ENCODE peak calls at places on chromosome 7, in five cellular contexts. J is nucleus accumbens; P is CD4-positive, CD25-positive, alpha-beta regulatory T cell; H is IMR-90; Y is T-helper 22 cell. C is an unnamed sample.
A peak's percentile ranks its signal among the peaks of the same experiment; 100 is the strongest.

GRCh38 chr7:95963446-95963990 is 191.2 kb downstream of the DYNC1I1 start:
- DNase-seq in J (no peak), P (no peak), H (no peak), Y (no peak), C (no peak)

GRCh38 chr7:92621641-92622429 is 31.6 kb upstream of the FAM133B start:
- DNase-seq in J (no peak), P (no peak), H (no peak), Y (no peak), C (no peak)

GRCh38 chr7:24370541-24370940 is 86.6 kb downstream of the NPY start:
- DNase-seq in J (no peak), P (no peak), H (no peak), Y (no peak), C (no peak)

GRCh38 chr7:29005829-29006228 is 47.7 kb upstream of the TRIL start:
- DNase-seq in J (no peak), P (no peak), H (peak; percentile 13), Y (no peak), C (no peak)

GRCh38 chr7:68246189-68246633 is 1249.6 kb downstream of the TYW1 start:
- DNase-seq in J (peak; percentile 9), P (no peak), H (no peak), Y (no peak), C (no peak)

GRCh38 chr7:48089415-48089975 is 430 bp downstream of the UPP1 start:
- DNase-seq in J (peak; percentile 56), P (no peak), H (no peak), Y (peak; percentile 51), C (no peak)

GRCh38 chr7:94420321-94420720 is 25.6 kb downstream of the COL1A2 start:
- DNase-seq in J (no peak), P (no peak), H (peak; percentile 35), Y (no peak), C (no peak)

GRCh38 chr7:1922071-1922869 is 252.2 kb downstream of the ELFN1 start:
- DNase-seq in J (no peak), P (peak; percentile 48), H (peak; percentile 17), Y (no peak), C (no peak)

GRCh38 chr7:137462074-137462715 is 118.7 kb upstream of the PTN start:
- DNase-seq in J (no peak), P (no peak), H (peak; percentile 63), Y (no peak), C (no peak)

GRCh38 chr7:1232623-1233327 is at the start of gene UNCX:
- DNase-seq in J (no peak), P (no peak), H (no peak), Y (no peak), C (no peak)

GRCh38 chr7:151251328-151251925 is 2.9 kb upstream of the SMARCD3 start:
- DNase-seq in J (peak; percentile 70), P (peak; percentile 10), H (peak; percentile 66), Y (no peak), C (peak; percentile 73)

GRCh38 chr7:18053177-18053928 is 25.7 kb upstream of the PRPS1L1 start:
- DNase-seq in J (no peak), P (no peak), H (no peak), Y (no peak), C (no peak)

GRCh38 chr7:157515342-157516041 is 178.7 kb downstream of the DNAJB6 start:
- DNase-seq in J (peak; percentile 13), P (no peak), H (no peak), Y (no peak), C (no peak)

GRCh38 chr7:97845622-97846203 is 26.5 kb downstream of the ASNS start:
- DNase-seq in J (no peak), P (peak; percentile 10), H (peak; percentile 15), Y (no peak), C (no peak)

GRCh38 chr7:93354815-93355214 is 122.6 kb downstream of the VPS50 start:
- DNase-seq in J (no peak), P (no peak), H (no peak), Y (no peak), C (no peak)

GRCh38 chr7:23530355-23530754 is 1.4 kb downstream of the TRA2A start:
- DNase-seq in J (no peak), P (peak; percentile 60), H (peak; percentile 31), Y (peak; percentile 9), C (no peak)

GRCh38 chr7:29563590-29564454 is at the start of gene PRR15:
- DNase-seq in J (no peak), P (no peak), H (no peak), Y (no peak), C (no peak)

GRCh38 chr7:129959480-129960332 is 6.9 kb upstream of the UBE2H start:
- DNase-seq in J (no peak), P (no peak), H (no peak), Y (no peak), C (no peak)

GRCh38 chr7:153452661-153453060 is 599.5 kb upstream of the DPP6 start:
- DNase-seq in J (no peak), P (no peak), H (no peak), Y (no peak), C (peak; percentile 72)

GRCh38 chr7:40306596-40306995 is 171.8 kb downstream of the SUGCT start:
- DNase-seq in J (no peak), P (no peak), H (peak; percentile 62), Y (no peak), C (no peak)

GRCh38 chr7:24963218-24963617 is 16.8 kb downstream of the OSBPL3 start:
- DNase-seq in J (peak; percentile 26), P (no peak), H (peak; percentile 32), Y (no peak), C (peak; percentile 73)

GRCh38 chr7:134942690-134943466 is 43.4 kb upstream of the AGBL3 start:
- DNase-seq in J (no peak), P (no peak), H (no peak), Y (no peak), C (no peak)

GRCh38 chr7:4687956-4688355 is 5.9 kb downstream of the FOXK1 start:
- DNase-seq in J (no peak), P (no peak), H (no peak), Y (no peak), C (no peak)

GRCh38 chr7:22427855-22428254 is 70.9 kb upstream of the RAPGEF5 start:
- DNase-seq in J (no peak), P (no peak), H (no peak), Y (no peak), C (no peak)

GRCh38 chr7:99623091-99623693 is 6.4 kb downstream of the ZSCAN25 start:
- DNase-seq in J (no peak), P (no peak), H (no peak), Y (no peak), C (no peak)

GRCh38 chr7:147249956-147250355 is 1133.4 kb downstream of the CNTNAP2 start:
- DNase-seq in J (no peak), P (no peak), H (no peak), Y (no peak), C (no peak)

GRCh38 chr7:93873998-93874574 is 16.5 kb downstream of the TFPI2 start:
- DNase-seq in J (no peak), P (no peak), H (no peak), Y (no peak), C (no peak)

GRCh38 chr7:159197066-159197975 is 52.7 kb upstream of the VIPR2 start:
- DNase-seq in J (no peak), P (peak; percentile 50), H (no peak), Y (no peak), C (no peak)

GRCh38 chr7:21543528-21544302 is 876 bp downstream of the DNAH11 start:
- DNase-seq in J (no peak), P (no peak), H (no peak), Y (no peak), C (no peak)

GRCh38 chr7:100127866-100128601 is 1.3 kb downstream of the MBLAC1 start:
- DNase-seq in J (peak; percentile 33), P (peak; percentile 18), H (no peak), Y (no peak), C (no peak)

GRCh38 chr7:76108540-76109233 is 60.8 kb downstream of the MDH2 start:
- DNase-seq in J (no peak), P (no peak), H (peak; percentile 24), Y (no peak), C (no peak)

GRCh38 chr7:56051339-56052191 is at the start of the genes CCT6A and PSPH:
- DNase-seq in J (peak; percentile 96), P (peak; percentile 84), H (peak; percentile 98), Y (peak; percentile 89), C (peak; percentile 94)

GRCh38 chr7:71389976-71390375 is 258.0 kb downstream of the GALNT17 start:
- DNase-seq in J (no peak), P (no peak), H (no peak), Y (no peak), C (no peak)

GRCh38 chr7:130144632-130145171 is 60.5 kb downstream of the TMEM209 start:
- DNase-seq in J (no peak), P (no peak), H (peak; percentile 58), Y (no peak), C (no peak)

GRCh38 chr7:15921576-15921975 is 235.1 kb upstream of the MEOX2 start:
- DNase-seq in J (no peak), P (no peak), H (peak; percentile 54), Y (no peak), C (no peak)

GRCh38 chr7:18565337-18565736 is 69.8 kb downstream of the HDAC9 start:
- DNase-seq in J (no peak), P (no peak), H (no peak), Y (no peak), C (no peak)

GRCh38 chr7:155964543-155964942 is 152.3 kb upstream of the SHH start:
- DNase-seq in J (no peak), P (no peak), H (no peak), Y (no peak), C (no peak)

GRCh38 chr7:150940446-150941102 is 37.5 kb downstream of the KCNH2 start:
- DNase-seq in J (no peak), P (no peak), H (no peak), Y (no peak), C (no peak)

GRCh38 chr7:48244902-48245301 is 73.6 kb downstream of the ABCA13 start:
- DNase-seq in J (no peak), P (no peak), H (peak; percentile 49), Y (no peak), C (peak; percentile 6)

C was measured in C1 segment of cervical spinal cord.